ENCODE peak calls at places on chromosomes 3 and 15, in four cellular contexts. I is keratinocyte, E is colonic mucosa, A is substantia nigra. M is an unnamed sample.

GRCh38 chr3:40109641-40110490 is 199.6 kb upstream of the EIF1B start:
- DNase-seq in I (no peak), E (no peak), A (no peak), M (no peak)

GRCh38 chr15:101637549-101638318 is 14.4 kb downstream of the TM2D3 start:
- DNase-seq in I (no peak), E (peak), A (no peak), M (no peak)

GRCh38 chr3:37967252-37967881 is 23.2 kb upstream of the VILL start:
- DNase-seq in I (peak), E (peak), A (peak), M (peak)

GRCh38 chr3:18951333-18951732 is 197.0 kb upstream of the KCNH8 start:
- DNase-seq in I (no peak), E (no peak), A (no peak), M (no peak)

GRCh38 chr3:14397531-14397930 is 4.9 kb upstream of the SLC6A6 start:
- DNase-seq in I (no peak), E (no peak), A (no peak), M (no peak)

GRCh38 chr3:140250010-140250825 is 315.2 kb downstream of the CLSTN2 start:
- DNase-seq in I (no peak), E (no peak), A (no peak), M (no peak)

GRCh38 chr15:41936649-41937567 is 35.4 kb downstream of the EHD4 start:
- DNase-seq in I (no peak), E (no peak), A (peak), M (no peak)

GRCh38 chr15:82132116-82132515 is 86.3 kb upstream of the MEX3B start:
- DNase-seq in I (no peak), E (no peak), A (no peak), M (no peak)

GRCh38 chr15:60507596-60508424 is 28.9 kb upstream of the ICE2 start:
- DNase-seq in I (no peak), E (peak), A (no peak), M (no peak)

GRCh38 chr3:61030469-61031035 is 220.7 kb downstream of the FHIT start:
- DNase-seq in I (peak), E (no peak), A (no peak), M (no peak)

GRCh38 chr15:93048759-93049161 is 40.3 kb downstream of the RGMA start:
- DNase-seq in I (no peak), E (no peak), A (peak), M (no peak)

GRCh38 chr15:96412919-96413231 is 82.4 kb downstream of the NR2F2 start:
- DNase-seq in I (no peak), E (no peak), A (no peak), M (no peak)

GRCh38 chr15:51750942-51751686 is at the start of gene TMOD2:
- DNase-seq in I (no peak), E (peak), A (peak), M (peak)

GRCh38 chr3:52065264-52065756 is 8.9 kb upstream of the DUSP7 start:
- DNase-seq in I (no peak), E (peak), A (no peak), M (no peak)

GRCh38 chr3:38327335-38328009 is 19.1 kb upstream of the XYLB start:
- DNase-seq in I (peak), E (no peak), A (no peak), M (no peak)

GRCh38 chr3:177550667-177551066 is 353.4 kb upstream of the TBL1XR1 start:
- DNase-seq in I (no peak), E (no peak), A (no peak), M (no peak)

GRCh38 chr3:94028093-94028837 is at the start of gene STX19:
- DNase-seq in I (no peak), E (peak), A (no peak), M (no peak)

GRCh38 chr15:84715442-84716035 is 400 bp downstream of the SEC11A start:
- DNase-seq in I (no peak), E (peak), A (peak), M (peak)

GRCh38 chr3:192639987-192640386 is 87.4 kb downstream of the FGF12 start:
- DNase-seq in I (no peak), E (no peak), A (no peak), M (no peak)

GRCh38 chr3:48716508-48716981 is 476 bp downstream of the IP6K2 start:
- DNase-seq in I (no peak), E (no peak), A (no peak), M (no peak)

GRCh38 chr15:80072285-80072684 is 12.8 kb downstream of the ZFAND6 start:
- DNase-seq in I (peak), E (peak), A (no peak), M (no peak)

GRCh38 chr3:38131621-38132369 is 5.1 kb downstream of the ACAA1 start:
- DNase-seq in I (no peak), E (peak), A (no peak), M (no peak)

GRCh38 chr3:59246719-59247401 is 197.0 kb upstream of the CFAP20DC start:
- DNase-seq in I (no peak), E (no peak), A (no peak), M (no peak)

GRCh38 chr3:97712919-97713318 is 51.6 kb upstream of the ARL6 start:
- DNase-seq in I (no peak), E (no peak), A (no peak), M (no peak)

GRCh38 chr15:83127547-83128150 is 20.2 kb downstream of the TM6SF1 start:
- DNase-seq in I (no peak), E (no peak), A (no peak), M (no peak)

GRCh38 chr3:171874251-171874679 is 31.1 kb downstream of the TMEM212 start:
- DNase-seq in I (no peak), E (no peak), A (no peak), M (no peak)

GRCh38 chr15:31091531-31091930 is 10.0 kb downstream of the TRPM1 start:
- DNase-seq in I (no peak), E (no peak), A (no peak), M (no peak)

GRCh38 chr3:178284180-178284579 is 252.1 kb upstream of the KCNMB2 start:
- DNase-seq in I (no peak), E (no peak), A (no peak), M (no peak)

GRCh38 chr15:70863450-70864218 is 9.7 kb upstream of the LARP6 start:
- DNase-seq in I (peak), E (no peak), A (peak), M (peak)

GRCh38 chr3:46935168-46935858 is 41.2 kb downstream of the CCDC12 start:
- DNase-seq in I (peak), E (no peak), A (no peak), M (no peak)

GRCh38 chr3:178479446-178479845 is 56.8 kb upstream of the KCNMB2 start:
- DNase-seq in I (no peak), E (no peak), A (no peak), M (no peak)

GRCh38 chr3:140050977-140051957 is 116.3 kb downstream of the CLSTN2 start:
- DNase-seq in I (peak), E (no peak), A (peak), M (no peak)

GRCh38 chr15:89795996-89796395 is 18.7 kb downstream of the ANPEP start:
- DNase-seq in I (no peak), E (no peak), A (no peak), M (no peak)
- H3K27ac ChIP-seq in I (no peak), E (no peak), A (no peak), M (no peak)

GRCh38 chr3:43907508-43907858 is 216.7 kb downstream of the ABHD5 start:
- DNase-seq in I (no peak), E (no peak), A (no peak), M (no peak)
- H3K27ac ChIP-seq in I (no peak), E (no peak), A (no peak), M (no peak)

DNA sequence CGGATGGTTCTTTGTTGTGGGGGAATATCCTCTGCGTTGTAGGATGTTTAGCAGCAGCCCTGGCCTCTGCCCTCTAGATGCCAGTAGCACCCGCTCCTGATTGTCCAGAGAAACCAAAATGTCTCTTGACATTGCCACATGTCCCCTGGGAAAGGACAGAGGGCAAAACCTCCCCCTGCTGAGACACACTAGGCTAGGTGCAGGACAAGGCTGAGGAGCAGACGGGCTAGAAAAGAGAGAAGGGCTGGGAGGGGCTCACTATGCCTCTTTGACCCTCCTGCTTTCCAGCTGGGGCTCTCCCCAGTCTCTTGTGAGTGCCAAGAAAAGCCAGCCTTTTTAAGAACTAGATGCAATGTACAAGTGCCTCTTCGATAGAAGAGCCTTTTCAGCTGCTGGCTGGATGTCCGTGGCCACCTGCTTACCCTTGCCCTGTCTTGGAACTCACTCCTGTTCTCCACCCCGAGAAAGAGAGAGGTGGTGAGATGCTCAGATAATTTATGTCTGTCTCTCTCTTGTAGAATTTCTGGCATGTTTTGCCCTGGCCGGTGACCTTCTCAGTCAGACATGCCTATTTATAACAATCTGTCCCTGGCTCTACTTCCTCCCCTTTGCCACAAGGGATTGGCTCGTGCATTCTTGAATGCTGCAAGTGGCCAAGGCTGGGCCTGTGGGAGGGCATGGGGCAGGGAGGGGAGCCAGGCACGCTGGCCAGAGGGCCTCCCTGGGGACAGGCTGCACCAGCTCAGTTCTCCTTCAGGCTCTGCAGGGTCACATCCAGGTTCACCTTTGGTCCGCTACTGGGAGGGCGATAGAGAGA is 142.6 kb downstream of the RPLP1 start:
- DNase-seq in I (no peak), E (no peak), A (peak), M (no peak)
- H3K27ac ChIP-seq in I (no peak), E (no peak), A (no peak), M (no peak)

DNA sequence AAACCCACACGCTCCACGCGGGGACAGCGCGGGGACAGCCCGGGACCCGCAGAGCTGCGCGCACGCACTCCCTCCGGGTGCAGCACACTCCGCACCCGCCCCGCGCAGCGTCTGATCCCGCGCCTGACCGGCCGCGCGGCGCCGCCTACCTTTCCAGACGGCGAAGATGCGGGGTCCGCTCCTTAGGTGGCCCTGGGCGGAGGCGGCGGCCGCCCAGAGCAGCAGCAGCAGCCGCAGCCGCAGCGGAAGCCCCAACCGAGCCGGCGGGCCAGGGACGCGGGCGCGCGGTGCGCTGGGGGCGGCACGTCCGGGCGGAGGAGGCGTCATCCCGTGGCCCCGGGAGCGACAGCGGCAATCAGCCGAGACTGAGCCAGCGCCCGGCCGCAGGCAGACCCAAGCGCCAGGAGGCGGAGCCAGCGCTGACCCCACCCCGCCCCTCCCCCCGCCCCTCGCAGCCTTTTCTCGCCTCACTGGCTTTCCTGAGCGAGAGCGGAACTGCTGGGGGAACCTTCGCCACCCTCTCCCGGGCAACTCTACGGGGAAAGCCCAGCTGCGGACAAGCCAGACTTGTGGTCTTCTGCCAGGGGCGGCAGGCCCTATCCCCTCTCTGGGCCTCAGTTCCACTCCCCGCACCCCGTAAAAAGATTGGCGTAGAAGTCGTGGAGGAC is at the start of gene SEMA7A:
- DNase-seq in I (no peak), E (peak), A (peak), M (peak)
- H3K27ac ChIP-seq in I (peak), E (peak), A (peak), M (peak)